ENCODE peak calls at places on chromosomes 4 and X, in seven cellular contexts. C is A172; R is stimulated activated naive CD8-positive, alpha-beta T cell treated with anti-CD3 and anti-CD28 coated beads, Interleukin-15, Interleukin-2, amounts not matched to agents 100 U/mL and 50 U/mL, for 24 hours; X is activated T-helper 1 cell treated with anti-CD3 and anti-CD28 coated beads, Interleukin-12 subunit alpha, Interleukin-12 subunit beta, Interleukin-2, Interleukin-4 antibody, amounts not matched to agents 30 ng/mL and 10 ng/mL and 1 ng/mL, durations not matched to agents 14 hours and 24 hours and 36 hours; M is stimulated activated CD4-positive, alpha-beta T cell treated with anti-CD3 and anti-CD28 coated beads, Interleukin-4, amount 100 ng/mL, for 1 hour; F is HTR-8/SVneo; B is left kidney. U is an unnamed sample.

GRCh38 chr4:56757270-56757746 is 64.2 kb downstream of the SPINK2 start:
- DNase-seq in X (peak; percentile 6), R (peak; percentile 30), F (no peak), B (peak; percentile 66), M (no peak), C (peak; percentile 83), U (no peak)

GRCh38 chrX:154800508-154801207 is 4.6 kb downstream of the MPP1 start:
- DNase-seq in B (no peak), X (no peak), C (no peak), F (no peak), M (no peak), R (no peak), U (no peak)

GRCh38 chrX:110081740-110082139 is 78.8 kb downstream of the TMEM164 start:
- DNase-seq in F (no peak), B (no peak), X (no peak), M (no peak), C (no peak), R (no peak), U (no peak)

GRCh38 chrX:53125506-53125905 is 31.6 kb downstream of the KANTR start:
- DNase-seq in X (no peak), M (no peak), F (no peak), B (no peak), C (no peak), R (no peak), U (no peak)

GRCh38 chr4:1234296-1234695 is 14.6 kb downstream of the CTBP1 start:
- DNase-seq in F (no peak), M (no peak), R (no peak), B (peak; percentile 35), X (no peak), C (no peak), U (no peak)

GRCh38 chr4:158169931-158170690 is 2.7 kb downstream of the GASK1B start:
- DNase-seq in M (no peak), B (peak; percentile 50), R (no peak), F (no peak), C (no peak), X (no peak), U (no peak)

GRCh38 chrX:40579139-40579538 is 1.6 kb upstream of the ATP6AP2 start:
- DNase-seq in B (no peak), R (no peak), M (no peak), F (no peak), X (no peak), C (no peak), U (no peak)

GRCh38 chr4:176949022-176949421 is 156.3 kb upstream of the VEGFC start:
- DNase-seq in M (no peak), B (peak; percentile 14), C (no peak), X (no peak), R (no peak), F (no peak), U (no peak)

GRCh38 chr4:78513411-78513975 is 38.1 kb upstream of the ANXA3 start:
- DNase-seq in X (no peak), B (no peak), C (no peak), R (no peak), F (no peak), M (no peak), U (no peak)